ENCODE peak calls at places on chromosomes 13 and 19, in eight cellular contexts. B is NCI-H1092 treated with DMSO at 0.1 percent for 48 hours; L is LoVo; I is stimulated activated CD8-positive, alpha-beta memory T cell treated with anti-CD3 and anti-CD28 coated beads, Interleukin-2, amount 100 ng/mL, for 1 hour; D is adrenal gland; X is T47D; Y is AG08396; Z is mucosa of descending colon. N is an unnamed sample.

GRCh38 chr19:46197314-46198070 is 32.0 kb upstream of the IGFL1 start:
- DNase-seq in B (no peak), L (peak), I (no peak), D (peak), X (no peak), Y (no peak), Z (no peak), N (no peak)

GRCh38 chr19:10516064-10516385 is 1.2 kb downstream of the S1PR5 start:
- DNase-seq in B (no peak), L (no peak), I (no peak), D (no peak), X (no peak), Y (no peak), Z (no peak), N (no peak)

GRCh38 chr19:30516586-30516985 is 144.4 kb downstream of the ZNF536 start:
- DNase-seq in B (no peak), L (no peak), I (no peak), D (no peak), X (no peak), Y (no peak), Z (no peak), N (no peak)

GRCh38 chr19:7104783-7105447 is 35.4 kb downstream of the ZNF557 start:
- DNase-seq in B (no peak), L (no peak), I (no peak), D (peak), X (no peak), Y (no peak), Z (no peak), N (no peak)

GRCh38 chr13:40668335-40668734 is 1.9 kb upstream of the FOXO1 start:
- DNase-seq in B (no peak), L (peak), I (peak), D (no peak), X (no peak), Y (no peak), Z (no peak), N (peak)

GRCh38 chr13:111228262-111229144 is 91.9 kb upstream of the TEX29 start:
- DNase-seq in B (no peak), L (no peak), I (no peak), D (no peak), X (no peak), Y (no peak), Z (no peak), N (no peak)

GRCh38 chr19:7010722-7011593 is 10.3 kb downstream of the MBD3L2B start:
- DNase-seq in B (no peak), L (no peak), I (no peak), D (no peak), X (no peak), Y (no peak), Z (no peak), N (no peak)

GRCh38 chr19:12994701-12995595 is at the start of gene NFIX:
- DNase-seq in B (no peak), L (peak), I (peak), D (peak), X (no peak), Y (peak), Z (peak), N (peak)

GRCh38 chr19:31054430-31054829 is 294.8 kb downstream of the TSHZ3 start:
- DNase-seq in B (no peak), L (no peak), I (no peak), D (peak), X (no peak), Y (peak), Z (peak), N (peak)

GRCh38 chr19:40586611-40587010 is 9.9 kb downstream of the SHKBP1 start:
- DNase-seq in B (no peak), L (no peak), I (no peak), D (no peak), X (no peak), Y (no peak), Z (no peak), N (no peak)

GRCh38 chr13:19862511-19863313 is 737 bp downstream of the ZMYM5 start:
- DNase-seq in B (peak), L (peak), I (no peak), D (peak), X (peak), Y (peak), Z (peak), N (peak)

GRCh38 chr13:109381546-109382180 is 404.7 kb downstream of the IRS2 start:
- DNase-seq in B (no peak), L (no peak), I (no peak), D (no peak), X (no peak), Y (peak), Z (no peak), N (no peak)

GRCh38 chr19:50203281-50204080 is at the start of gene MYH14:
- DNase-seq in B (no peak), L (peak), I (no peak), D (peak), X (peak), Y (peak), Z (peak), N (peak)

GRCh38 chr19:1133471-1133929 is 29.7 kb downstream of the GPX4 start:
- DNase-seq in B (no peak), L (no peak), I (peak), D (no peak), X (no peak), Y (peak), Z (peak), N (no peak)

GRCh38 chr13:31209172-31209818 is 9.5 kb downstream of the B3GLCT start:
- DNase-seq in B (peak), L (no peak), I (no peak), D (peak), X (no peak), Y (peak), Z (no peak), N (peak)

GRCh38 chr13:43933378-43933777 is 53.7 kb downstream of the LACC1 start:
- DNase-seq in B (no peak), L (no peak), I (no peak), D (no peak), X (no peak), Y (no peak), Z (no peak), N (no peak)

GRCh38 chr19:58054792-58055482 is 4.1 kb upstream of the ZNF135 start:
- DNase-seq in B (peak), L (no peak), I (no peak), D (peak), X (no peak), Y (peak), Z (no peak), N (no peak)

GRCh38 chr19:58551123-58551497 is 3.8 kb downstream of the CHMP2A start:
- DNase-seq in B (no peak), L (no peak), I (no peak), D (no peak), X (no peak), Y (no peak), Z (no peak), N (no peak)

GRCh38 chr13:34900288-34900739 is 41.8 kb upstream of the NBEA start:
- DNase-seq in B (no peak), L (no peak), I (no peak), D (no peak), X (no peak), Y (no peak), Z (no peak), N (no peak)

GRCh38 chr19:38263696-38264485 is 482 bp upstream of the SPINT2 start:
- DNase-seq in B (peak), L (peak), I (peak), D (peak), X (peak), Y (peak), Z (peak), N (peak)